ENCODE peak calls at places on chromosomes 1 and 21, in four cellular contexts. One of them, this sample, is unnamed.

GRCh38 chr1:159307338-159307737 is 5.2 kb downstream of the FCER1A start:
- DNase-seq in esophagus squamous epithelium: no peak
- DNase-seq in neural progenitor cell: no peak
- DNase-seq in right lobe of liver: no peak
- DNase-seq in this sample: no peak

GRCh38 chr21:16492356-16492755 is 762.6 kb downstream of the USP25 start:
- DNase-seq in esophagus squamous epithelium: no peak
- DNase-seq in neural progenitor cell: no peak
- DNase-seq in right lobe of liver: no peak
- DNase-seq in this sample: no peak

GRCh38 chr1:232521660-232522059 is 108.3 kb downstream of the SIPA1L2 start:
- DNase-seq in esophagus squamous epithelium: no peak
- DNase-seq in neural progenitor cell: no peak
- DNase-seq in right lobe of liver: no peak
- DNase-seq in this sample: no peak

GRCh38 chr21:46379105-46379504 is 55.1 kb downstream of the PCNT start:
- DNase-seq in esophagus squamous epithelium: no peak
- DNase-seq in neural progenitor cell: no peak
- DNase-seq in right lobe of liver: no peak
- DNase-seq in this sample: no peak

GRCh38 chr21:43343095-43343991 is 83.6 kb downstream of the SIK1 start:
- DNase-seq in esophagus squamous epithelium: no peak
- DNase-seq in neural progenitor cell: no peak
- DNase-seq in right lobe of liver: peak; percentile 82
- DNase-seq in this sample: peak; percentile 85

GRCh38 chr1:198986442-198986841 is 347.6 kb downstream of the PTPRC start:
- DNase-seq in esophagus squamous epithelium: no peak
- DNase-seq in neural progenitor cell: no peak
- DNase-seq in right lobe of liver: no peak
- DNase-seq in this sample: no peak

GRCh38 chr21:29938968-29939858 is 583 bp downstream of the GRIK1 start:
- DNase-seq in esophagus squamous epithelium: no peak
- DNase-seq in neural progenitor cell: peak; percentile 64
- DNase-seq in right lobe of liver: no peak
- DNase-seq in this sample: no peak

GRCh38 chr1:3668585-3669300 is 16.4 kb downstream of the TP73 start:
- DNase-seq in esophagus squamous epithelium: no peak
- DNase-seq in neural progenitor cell: no peak
- DNase-seq in right lobe of liver: peak; percentile 93
- DNase-seq in this sample: peak; percentile 90

GRCh38 chr1:54334996-54335395 is 71.2 kb downstream of the SSBP3 start:
- DNase-seq in esophagus squamous epithelium: no peak
- DNase-seq in neural progenitor cell: no peak
- DNase-seq in right lobe of liver: no peak
- DNase-seq in this sample: no peak

GRCh38 chr21:27831821-27832569 is 865.1 kb upstream of the ADAMTS5 start:
- DNase-seq in esophagus squamous epithelium: no peak
- DNase-seq in neural progenitor cell: no peak
- DNase-seq in right lobe of liver: no peak
- DNase-seq in this sample: no peak

GRCh38 chr21:34073032-34073748 is at the start of the genes MRPS6 and SLC5A3:
- DNase-seq in esophagus squamous epithelium: peak; percentile 14
- DNase-seq in neural progenitor cell: peak; percentile 97
- DNase-seq in right lobe of liver: peak; percentile 90
- DNase-seq in this sample: peak; percentile 84

GRCh38 chr1:38353956-38354355 is 307.4 kb upstream of the POU3F1 start:
- DNase-seq in esophagus squamous epithelium: no peak
- DNase-seq in neural progenitor cell: no peak
- DNase-seq in right lobe of liver: no peak
- DNase-seq in this sample: no peak

GRCh38 chr1:117565745-117566455 is 39.9 kb upstream of the TENT5C start:
- DNase-seq in esophagus squamous epithelium: no peak
- DNase-seq in neural progenitor cell: no peak
- DNase-seq in right lobe of liver: no peak
- DNase-seq in this sample: peak; percentile 19

GRCh38 chr1:87511449-87511848 is 182.8 kb downstream of the LMO4 start:
- DNase-seq in esophagus squamous epithelium: no peak
- DNase-seq in neural progenitor cell: no peak
- DNase-seq in right lobe of liver: no peak
- DNase-seq in this sample: no peak

GRCh38 chr1:53311104-53311908 is 16.6 kb downstream of the LRP8 start:
- DNase-seq in esophagus squamous epithelium: no peak
- DNase-seq in neural progenitor cell: no peak
- DNase-seq in right lobe of liver: no peak
- DNase-seq in this sample: no peak

GRCh38 chr1:10007161-10007560 is 10.1 kb downstream of the RBP7 start:
- DNase-seq in esophagus squamous epithelium: no peak
- DNase-seq in neural progenitor cell: no peak
- DNase-seq in right lobe of liver: no peak
- DNase-seq in this sample: no peak

GRCh38 chr1:203480525-203481084 is 5.0 kb downstream of the PRELP start:
- DNase-seq in esophagus squamous epithelium: no peak
- DNase-seq in neural progenitor cell: no peak
- DNase-seq in right lobe of liver: no peak
- DNase-seq in this sample: peak; percentile 41

GRCh38 chr1:15757016-15757543 is 1.5 kb upstream of the FBLIM1 start:
- DNase-seq in esophagus squamous epithelium: no peak
- DNase-seq in neural progenitor cell: no peak
- DNase-seq in right lobe of liver: no peak
- DNase-seq in this sample: no peak

GRCh38 chr1:233518344-233518743 is 95.6 kb upstream of the KCNK1 start:
- DNase-seq in esophagus squamous epithelium: no peak
- DNase-seq in neural progenitor cell: peak; percentile 59
- DNase-seq in right lobe of liver: no peak
- DNase-seq in this sample: peak; percentile 44

GRCh38 chr1:9900142-9901043 is 9.7 kb downstream of the CTNNBIP1 start:
- DNase-seq in esophagus squamous epithelium: peak; percentile 12
- DNase-seq in neural progenitor cell: no peak
- DNase-seq in right lobe of liver: peak; percentile 75
- DNase-seq in this sample: peak; percentile 87

GRCh38 chr1:81563632-81564031 is 237.1 kb upstream of the ADGRL2 start:
- DNase-seq in esophagus squamous epithelium: no peak
- DNase-seq in neural progenitor cell: no peak
- DNase-seq in right lobe of liver: no peak
- DNase-seq in this sample: no peak

GRCh38 chr1:109208847-109209463 is 4.8 kb upstream of the SARS1 start:
- DNase-seq in esophagus squamous epithelium: no peak
- DNase-seq in neural progenitor cell: no peak
- DNase-seq in right lobe of liver: no peak
- DNase-seq in this sample: no peak

GRCh38 chr1:93623875-93624274 is 57.8 kb downstream of the BCAR3 start:
- DNase-seq in esophagus squamous epithelium: no peak
- DNase-seq in neural progenitor cell: no peak
- DNase-seq in right lobe of liver: no peak
- DNase-seq in this sample: no peak
- H3K27ac ChIP-seq in esophagus squamous epithelium: no peak overlapping the region
- H3K27ac ChIP-seq in neural progenitor cell: no peak overlapping the region
- H3K27ac ChIP-seq in right lobe of liver: no peak overlapping the region
- H3K27ac ChIP-seq in this sample: no peak overlapping the region

GRCh38 chr1:112955678-112956502 is at the start of gene SLC16A1:
- DNase-seq in esophagus squamous epithelium: peak; percentile 57
- DNase-seq in neural progenitor cell: peak; percentile 95
- DNase-seq in right lobe of liver: peak; percentile 95
- DNase-seq in this sample: peak; percentile 81
- TF ChIP-seq CTCF in esophagus squamous epithelium: no peak
- TF ChIP-seq CTCF in neural progenitor cell: peak; percentile 25
- TF ChIP-seq CTCF in right lobe of liver: peak; percentile 27
- TF ChIP-seq CTCF in this sample: peak; percentile 2

GRCh38 chr1:29961676-29962059 is 725.3 kb downstream of the PTPRU start:
- DNase-seq in esophagus squamous epithelium: no peak
- DNase-seq in neural progenitor cell: no peak
- DNase-seq in right lobe of liver: no peak
- DNase-seq in this sample: no peak

GRCh38 chr1:29962831-29963247 is 726.5 kb downstream of the PTPRU start:
- DNase-seq in esophagus squamous epithelium: no peak
- DNase-seq in neural progenitor cell: no peak
- DNase-seq in right lobe of liver: no peak
- DNase-seq in this sample: no peak

GRCh38 chr1:29963946-29964345 is 727.6 kb downstream of the PTPRU start:
- DNase-seq in esophagus squamous epithelium: no peak
- DNase-seq in neural progenitor cell: no peak
- DNase-seq in right lobe of liver: no peak
- DNase-seq in this sample: no peak

GRCh38 chr1:29960906-29961675 is 724.8 kb downstream of the PTPRU start:
- DNase-seq in esophagus squamous epithelium: no peak
- DNase-seq in neural progenitor cell: peak; percentile 89
- DNase-seq in right lobe of liver: no peak
- DNase-seq in this sample: no peak

DNA sequence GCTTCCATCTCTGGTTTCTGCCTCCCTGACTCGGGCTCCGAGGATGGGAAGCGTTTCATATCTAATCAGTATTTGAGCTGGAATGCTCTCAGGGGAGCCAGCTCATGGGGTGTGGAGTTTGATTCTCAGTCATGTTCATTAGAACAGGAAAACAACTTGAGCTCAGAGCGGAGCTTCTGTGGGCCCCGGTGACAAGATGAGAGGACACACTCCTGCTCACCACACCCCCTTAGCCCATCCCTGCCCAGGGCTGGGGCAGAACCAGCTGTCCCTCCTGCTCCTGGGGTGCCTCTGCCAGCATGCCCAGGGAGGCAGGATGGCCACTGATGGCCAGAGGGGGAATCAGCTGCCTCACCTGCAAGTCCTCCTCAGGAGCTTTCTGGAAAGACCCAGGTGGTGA is 726.0 kb downstream of the PTPRU start:
- DNase-seq in esophagus squamous epithelium: no peak
- DNase-seq in neural progenitor cell: no peak
- DNase-seq in right lobe of liver: no peak
- DNase-seq in this sample: no peak
- H3K27ac ChIP-seq in esophagus squamous epithelium: no peak overlapping the region
- H3K27ac ChIP-seq in neural progenitor cell: no peak overlapping the region
- H3K27ac ChIP-seq in right lobe of liver: no peak overlapping the region
- H3K27ac ChIP-seq in this sample: no peak overlapping the region

GRCh38 chr1:91674107-91674506 is 173.5 kb downstream of the CDC7 start:
- DNase-seq in esophagus squamous epithelium: no peak
- DNase-seq in neural progenitor cell: no peak
- DNase-seq in right lobe of liver: no peak
- DNase-seq in this sample: no peak
- TF ChIP-seq CTCF in esophagus squamous epithelium: no peak
- TF ChIP-seq CTCF in neural progenitor cell: no peak
- TF ChIP-seq CTCF in right lobe of liver: no peak
- TF ChIP-seq CTCF in this sample: no peak

DNA sequence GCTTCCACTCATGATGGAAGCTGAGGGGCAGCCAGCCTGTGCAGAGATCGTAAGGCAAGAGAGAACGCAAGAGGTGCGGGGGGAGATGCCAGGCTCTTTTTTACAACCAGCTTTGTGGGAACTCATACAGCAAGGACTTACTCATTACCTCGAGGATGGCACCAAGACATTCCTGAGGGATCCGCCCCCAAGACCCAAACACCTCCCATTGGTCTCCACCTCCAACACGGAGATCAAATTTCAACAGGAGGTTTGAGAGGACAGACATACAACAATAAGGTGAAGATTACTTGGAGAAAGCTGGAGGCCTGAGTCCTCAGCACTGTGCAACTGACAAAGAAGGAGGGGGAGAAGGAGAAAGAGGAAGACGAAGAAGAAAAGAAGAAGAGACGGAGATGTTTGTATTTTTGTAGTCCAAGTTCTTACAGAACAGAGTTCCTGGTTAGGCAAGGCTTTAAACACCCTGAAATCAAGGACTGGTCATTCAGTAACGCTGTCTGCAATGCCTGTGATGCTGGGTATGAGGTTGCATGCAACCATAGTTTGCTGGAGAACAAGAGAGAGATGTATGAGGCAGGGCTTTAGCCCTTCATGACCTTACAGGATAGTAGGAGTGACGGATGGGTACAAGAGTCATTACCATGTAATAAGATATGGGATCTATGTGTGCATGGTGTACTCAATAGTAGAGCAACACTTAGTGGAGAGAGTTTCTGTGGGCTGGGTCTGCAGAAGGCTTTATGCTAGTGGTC is 19.7 kb upstream of the GALNT2 start:
- DNase-seq in esophagus squamous epithelium: no peak
- DNase-seq in neural progenitor cell: peak; percentile 60
- DNase-seq in right lobe of liver: no peak
- DNase-seq in this sample: no peak
- H3K27ac ChIP-seq in esophagus squamous epithelium: no peak overlapping the region
- H3K27ac ChIP-seq in neural progenitor cell: no peak overlapping the region
- H3K27ac ChIP-seq in right lobe of liver: no peak overlapping the region
- H3K27ac ChIP-seq in this sample: no peak overlapping the region

DNA sequence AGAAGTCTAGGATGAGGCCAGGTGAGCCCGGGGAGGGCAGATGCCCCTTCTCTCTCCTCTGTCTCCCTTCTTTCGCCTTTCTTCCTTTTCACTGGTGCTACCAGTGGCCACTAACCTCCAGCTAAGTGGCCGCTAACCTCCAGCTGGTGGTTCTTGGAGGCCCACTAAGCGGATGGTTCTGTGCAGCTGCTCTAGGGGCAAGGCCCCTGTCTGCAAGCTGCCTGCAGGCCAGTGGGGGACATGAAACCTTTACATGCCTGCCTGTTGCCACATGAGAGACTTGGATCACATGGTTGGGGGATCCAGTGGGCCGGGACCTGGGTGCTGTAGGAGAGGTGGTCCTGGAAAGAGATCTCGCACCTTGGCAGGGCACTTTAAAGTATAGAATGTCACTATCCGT is 17.7 kb downstream of the IKBKE start:
- DNase-seq in esophagus squamous epithelium: no peak
- DNase-seq in neural progenitor cell: no peak
- DNase-seq in right lobe of liver: no peak
- DNase-seq in this sample: no peak
- TF ChIP-seq CTCF in esophagus squamous epithelium: no peak
- TF ChIP-seq CTCF in neural progenitor cell: no peak
- TF ChIP-seq CTCF in right lobe of liver: no peak
- TF ChIP-seq CTCF in this sample: no peak

GRCh38 chr1:59298178-59298583 is 1.3 kb downstream of the FGGY start:
- DNase-seq in esophagus squamous epithelium: no peak
- DNase-seq in neural progenitor cell: no peak
- DNase-seq in right lobe of liver: peak; percentile 71
- DNase-seq in this sample: no peak
- H3K27ac ChIP-seq in esophagus squamous epithelium: peak overlapping the region; percentile 91
- H3K27ac ChIP-seq in neural progenitor cell: no peak overlapping the region
- H3K27ac ChIP-seq in right lobe of liver: peak overlapping the region; percentile 98
- H3K27ac ChIP-seq in this sample: peak overlapping the region; percentile 88

GRCh38 chr1:206933333-206933945 is 11.7 kb upstream of the FCMR start:
- DNase-seq in esophagus squamous epithelium: no peak
- DNase-seq in neural progenitor cell: peak; percentile 57
- DNase-seq in right lobe of liver: no peak
- DNase-seq in this sample: peak; percentile 52
- TF ChIP-seq CTCF in esophagus squamous epithelium: peak; percentile 57
- TF ChIP-seq CTCF in neural progenitor cell: peak; percentile 68
- TF ChIP-seq CTCF in right lobe of liver: peak; percentile 58
- TF ChIP-seq CTCF in this sample: peak; percentile 24